ENCODE peak calls at places on chromosomes 11 and 22, in ten cellular contexts. One of them, this sample, is unnamed.
A peak's percentile ranks its signal among the peaks of the same experiment; 100 is the strongest.

GRCh38 chr11:1705121-1706052 is 8.4 kb downstream of the KRTAP5-6 start:
- DNase-seq in skeletal muscle cell: no peak
- DNase-seq in GM23338: no peak
- DNase-seq in BE2C: no peak
- DNase-seq in colonic mucosa: peak; percentile 16
- DNase-seq in tibial nerve: no peak
- DNase-seq in esophagus squamous epithelium: no peak
- DNase-seq in fibroblast of mammary gland: no peak
- DNase-seq in CD8-positive, alpha-beta memory T cell: no peak
- DNase-seq in pancreas: no peak
- DNase-seq in this sample: peak; percentile 13

GRCh38 chr11:8832571-8833260 is 78.3 kb upstream of the AKIP1 start:
- DNase-seq in fibroblast of mammary gland: peak; percentile 74
- DNase-seq in colonic mucosa: no peak
- DNase-seq in skeletal muscle cell: no peak
- DNase-seq in CD8-positive, alpha-beta memory T cell: no peak
- DNase-seq in tibial nerve: no peak
- DNase-seq in GM23338: peak; percentile 34
- DNase-seq in BE2C: peak; percentile 41
- DNase-seq in esophagus squamous epithelium: no peak
- DNase-seq in pancreas: no peak
- DNase-seq in this sample: peak; percentile 93

GRCh38 chr22:35685731-35686130 is 31.9 kb upstream of the APOL5 start:
- DNase-seq in fibroblast of mammary gland: peak; percentile 56
- DNase-seq in pancreas: no peak
- DNase-seq in esophagus squamous epithelium: no peak
- DNase-seq in BE2C: no peak
- DNase-seq in GM23338: no peak
- DNase-seq in CD8-positive, alpha-beta memory T cell: no peak
- DNase-seq in colonic mucosa: no peak
- DNase-seq in tibial nerve: no peak
- DNase-seq in skeletal muscle cell: no peak
- DNase-seq in this sample: no peak

GRCh38 chr11:27673979-27674663 is 26.1 kb downstream of the BDNF start:
- DNase-seq in esophagus squamous epithelium: no peak
- DNase-seq in BE2C: no peak
- DNase-seq in fibroblast of mammary gland: no peak
- DNase-seq in pancreas: no peak
- DNase-seq in skeletal muscle cell: no peak
- DNase-seq in CD8-positive, alpha-beta memory T cell: no peak
- DNase-seq in tibial nerve: no peak
- DNase-seq in GM23338: no peak
- DNase-seq in colonic mucosa: no peak
- DNase-seq in this sample: no peak

GRCh38 chr22:22060200-22061084 is 77.9 kb upstream of the TOP3B start:
- DNase-seq in esophagus squamous epithelium: no peak
- DNase-seq in skeletal muscle cell: no peak
- DNase-seq in colonic mucosa: peak; percentile 56
- DNase-seq in tibial nerve: peak; percentile 53
- DNase-seq in BE2C: peak; percentile 78
- DNase-seq in pancreas: peak; percentile 83
- DNase-seq in GM23338: peak; percentile 88
- DNase-seq in CD8-positive, alpha-beta memory T cell: peak; percentile 55
- DNase-seq in fibroblast of mammary gland: peak; percentile 28
- DNase-seq in this sample: peak; percentile 24

GRCh38 chr11:82546556-82547162 is 187.0 kb downstream of the FAM181B start:
- DNase-seq in BE2C: no peak
- DNase-seq in CD8-positive, alpha-beta memory T cell: no peak
- DNase-seq in fibroblast of mammary gland: no peak
- DNase-seq in GM23338: no peak
- DNase-seq in pancreas: no peak
- DNase-seq in esophagus squamous epithelium: no peak
- DNase-seq in tibial nerve: no peak
- DNase-seq in skeletal muscle cell: peak; percentile 4
- DNase-seq in colonic mucosa: no peak
- DNase-seq in this sample: no peak

GRCh38 chr11:111331711-111332479 is 33.5 kb downstream of the POU2AF3 start:
- DNase-seq in BE2C: peak; percentile 27
- DNase-seq in colonic mucosa: no peak
- DNase-seq in fibroblast of mammary gland: peak; percentile 65
- DNase-seq in skeletal muscle cell: no peak
- DNase-seq in tibial nerve: no peak
- DNase-seq in CD8-positive, alpha-beta memory T cell: no peak
- DNase-seq in GM23338: no peak
- DNase-seq in pancreas: no peak
- DNase-seq in esophagus squamous epithelium: no peak
- DNase-seq in this sample: no peak

GRCh38 chr11:65613091-65613928 is 711 bp downstream of the MAP3K11 start:
- DNase-seq in CD8-positive, alpha-beta memory T cell: no peak
- DNase-seq in esophagus squamous epithelium: no peak
- DNase-seq in fibroblast of mammary gland: no peak
- DNase-seq in skeletal muscle cell: no peak
- DNase-seq in BE2C: no peak
- DNase-seq in colonic mucosa: peak; percentile 50
- DNase-seq in GM23338: peak; percentile 45
- DNase-seq in pancreas: peak; percentile 74
- DNase-seq in tibial nerve: no peak
- DNase-seq in this sample: no peak

GRCh38 chr11:109730669-109731068 is 308.7 kb downstream of the C11orf87 start:
- DNase-seq in tibial nerve: no peak
- DNase-seq in pancreas: no peak
- DNase-seq in esophagus squamous epithelium: no peak
- DNase-seq in fibroblast of mammary gland: no peak
- DNase-seq in GM23338: no peak
- DNase-seq in BE2C: no peak
- DNase-seq in colonic mucosa: no peak
- DNase-seq in CD8-positive, alpha-beta memory T cell: no peak
- DNase-seq in skeletal muscle cell: no peak
- DNase-seq in this sample: no peak

GRCh38 chr11:109731451-109731850 is 309.5 kb downstream of the C11orf87 start:
- DNase-seq in CD8-positive, alpha-beta memory T cell: no peak
- DNase-seq in colonic mucosa: no peak
- DNase-seq in pancreas: no peak
- DNase-seq in skeletal muscle cell: no peak
- DNase-seq in GM23338: no peak
- DNase-seq in esophagus squamous epithelium: no peak
- DNase-seq in tibial nerve: no peak
- DNase-seq in BE2C: no peak
- DNase-seq in fibroblast of mammary gland: no peak
- DNase-seq in this sample: no peak

GRCh38 chr11:109735139-109735538 is 313.1 kb downstream of the C11orf87 start:
- DNase-seq in BE2C: no peak
- DNase-seq in skeletal muscle cell: no peak
- DNase-seq in CD8-positive, alpha-beta memory T cell: no peak
- DNase-seq in GM23338: no peak
- DNase-seq in colonic mucosa: no peak
- DNase-seq in fibroblast of mammary gland: no peak
- DNase-seq in pancreas: no peak
- DNase-seq in tibial nerve: no peak
- DNase-seq in esophagus squamous epithelium: no peak
- DNase-seq in this sample: no peak

GRCh38 chr11:109733245-109733644 is 311.3 kb downstream of the C11orf87 start:
- DNase-seq in CD8-positive, alpha-beta memory T cell: no peak
- DNase-seq in skeletal muscle cell: no peak
- DNase-seq in colonic mucosa: no peak
- DNase-seq in esophagus squamous epithelium: no peak
- DNase-seq in tibial nerve: no peak
- DNase-seq in pancreas: no peak
- DNase-seq in fibroblast of mammary gland: peak; percentile 25
- DNase-seq in GM23338: no peak
- DNase-seq in BE2C: no peak
- DNase-seq in this sample: no peak

GRCh38 chr11:109734602-109735001 is 312.6 kb downstream of the C11orf87 start:
- DNase-seq in CD8-positive, alpha-beta memory T cell: no peak
- DNase-seq in fibroblast of mammary gland: peak; percentile 12
- DNase-seq in BE2C: no peak
- DNase-seq in tibial nerve: no peak
- DNase-seq in colonic mucosa: no peak
- DNase-seq in skeletal muscle cell: peak; percentile 30
- DNase-seq in esophagus squamous epithelium: no peak
- DNase-seq in pancreas: no peak
- DNase-seq in GM23338: no peak
- DNase-seq in this sample: no peak
- H3K4me3 ChIP-seq in CD8-positive, alpha-beta memory T cell: no peak overlapping the region
- H3K4me3 ChIP-seq in fibroblast of mammary gland: no peak overlapping the region
- H3K4me3 ChIP-seq in BE2C: no peak overlapping the region
- H3K4me3 ChIP-seq in tibial nerve: no peak overlapping the region
- H3K4me3 ChIP-seq in colonic mucosa: no peak overlapping the region
- H3K4me3 ChIP-seq in skeletal muscle cell: no peak overlapping the region
- H3K4me3 ChIP-seq in esophagus squamous epithelium: no peak overlapping the region
- H3K4me3 ChIP-seq in pancreas: no peak overlapping the region
- H3K4me3 ChIP-seq in GM23338: no peak overlapping the region
- H3K4me3 ChIP-seq in this sample: no peak overlapping the region

DNA sequence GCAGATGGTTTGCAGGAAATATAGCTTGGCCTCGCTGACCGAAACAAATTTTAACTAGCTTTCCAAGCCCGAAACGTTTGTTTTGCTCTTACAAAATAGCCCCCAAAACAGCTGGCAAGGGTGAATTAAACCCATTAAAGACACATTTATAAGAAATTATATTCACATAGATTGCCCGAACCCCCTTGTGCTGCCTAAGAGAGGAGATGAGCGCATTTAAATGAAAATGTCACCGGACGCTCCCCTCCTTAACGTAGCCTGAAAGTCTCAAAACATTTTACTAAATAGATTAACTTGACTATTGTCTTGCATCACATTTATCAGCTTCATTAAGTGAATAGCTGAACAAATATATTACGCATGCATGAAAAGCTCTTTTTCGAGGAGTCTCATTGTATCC is 3.9 kb upstream of the DBX1 start:
- DNase-seq in tibial nerve: no peak
- DNase-seq in skeletal muscle cell: no peak
- DNase-seq in BE2C: no peak
- DNase-seq in colonic mucosa: no peak
- DNase-seq in GM23338: peak; percentile 17
- DNase-seq in CD8-positive, alpha-beta memory T cell: no peak
- DNase-seq in esophagus squamous epithelium: no peak
- DNase-seq in fibroblast of mammary gland: no peak
- DNase-seq in pancreas: no peak
- DNase-seq in this sample: no peak
- H3K4me3 ChIP-seq in tibial nerve: no peak overlapping the region
- H3K4me3 ChIP-seq in skeletal muscle cell: no peak overlapping the region
- H3K4me3 ChIP-seq in BE2C: no peak overlapping the region
- H3K4me3 ChIP-seq in colonic mucosa: no peak overlapping the region
- H3K4me3 ChIP-seq in GM23338: peak overlapping the region; percentile 52
- H3K4me3 ChIP-seq in CD8-positive, alpha-beta memory T cell: no peak overlapping the region
- H3K4me3 ChIP-seq in esophagus squamous epithelium: no peak overlapping the region
- H3K4me3 ChIP-seq in fibroblast of mammary gland: no peak overlapping the region
- H3K4me3 ChIP-seq in pancreas: no peak overlapping the region
- H3K4me3 ChIP-seq in this sample: no peak overlapping the region

GRCh38 chr11:73308963-73309960 is 1.2 kb downstream of the ARHGEF17 start:
- DNase-seq in fibroblast of mammary gland: peak; percentile 92
- DNase-seq in CD8-positive, alpha-beta memory T cell: no peak
- DNase-seq in esophagus squamous epithelium: no peak
- DNase-seq in tibial nerve: peak; percentile 82
- DNase-seq in pancreas: peak; percentile 74
- DNase-seq in colonic mucosa: peak; percentile 82
- DNase-seq in skeletal muscle cell: peak; percentile 88
- DNase-seq in BE2C: peak; percentile 52
- DNase-seq in GM23338: peak; percentile 96
- DNase-seq in this sample: peak; percentile 97

GRCh38 chr11:73306977-73307322 is 1.1 kb upstream of the ARHGEF17 start:
- DNase-seq in pancreas: no peak
- DNase-seq in esophagus squamous epithelium: no peak
- DNase-seq in fibroblast of mammary gland: no peak
- DNase-seq in tibial nerve: no peak
- DNase-seq in skeletal muscle cell: no peak
- DNase-seq in BE2C: no peak
- DNase-seq in GM23338: no peak
- DNase-seq in colonic mucosa: peak; percentile 37
- DNase-seq in CD8-positive, alpha-beta memory T cell: no peak
- DNase-seq in this sample: no peak

GRCh38 chr11:73310076-73310475 is 2.0 kb downstream of the ARHGEF17 start:
- DNase-seq in tibial nerve: no peak
- DNase-seq in esophagus squamous epithelium: no peak
- DNase-seq in BE2C: no peak
- DNase-seq in CD8-positive, alpha-beta memory T cell: no peak
- DNase-seq in colonic mucosa: no peak
- DNase-seq in skeletal muscle cell: no peak
- DNase-seq in GM23338: no peak
- DNase-seq in fibroblast of mammary gland: no peak
- DNase-seq in pancreas: no peak
- DNase-seq in this sample: no peak

GRCh38 chr11:73307323-73308002 is 613 bp upstream of the ARHGEF17 start:
- DNase-seq in GM23338: peak; percentile 99
- DNase-seq in tibial nerve: peak; percentile 100
- DNase-seq in CD8-positive, alpha-beta memory T cell: peak; percentile 91
- DNase-seq in esophagus squamous epithelium: peak; percentile 73
- DNase-seq in fibroblast of mammary gland: peak; percentile 97
- DNase-seq in skeletal muscle cell: peak; percentile 96
- DNase-seq in colonic mucosa: peak; percentile 99
- DNase-seq in BE2C: peak; percentile 100
- DNase-seq in pancreas: peak; percentile 99
- DNase-seq in this sample: peak; percentile 100

DNA sequence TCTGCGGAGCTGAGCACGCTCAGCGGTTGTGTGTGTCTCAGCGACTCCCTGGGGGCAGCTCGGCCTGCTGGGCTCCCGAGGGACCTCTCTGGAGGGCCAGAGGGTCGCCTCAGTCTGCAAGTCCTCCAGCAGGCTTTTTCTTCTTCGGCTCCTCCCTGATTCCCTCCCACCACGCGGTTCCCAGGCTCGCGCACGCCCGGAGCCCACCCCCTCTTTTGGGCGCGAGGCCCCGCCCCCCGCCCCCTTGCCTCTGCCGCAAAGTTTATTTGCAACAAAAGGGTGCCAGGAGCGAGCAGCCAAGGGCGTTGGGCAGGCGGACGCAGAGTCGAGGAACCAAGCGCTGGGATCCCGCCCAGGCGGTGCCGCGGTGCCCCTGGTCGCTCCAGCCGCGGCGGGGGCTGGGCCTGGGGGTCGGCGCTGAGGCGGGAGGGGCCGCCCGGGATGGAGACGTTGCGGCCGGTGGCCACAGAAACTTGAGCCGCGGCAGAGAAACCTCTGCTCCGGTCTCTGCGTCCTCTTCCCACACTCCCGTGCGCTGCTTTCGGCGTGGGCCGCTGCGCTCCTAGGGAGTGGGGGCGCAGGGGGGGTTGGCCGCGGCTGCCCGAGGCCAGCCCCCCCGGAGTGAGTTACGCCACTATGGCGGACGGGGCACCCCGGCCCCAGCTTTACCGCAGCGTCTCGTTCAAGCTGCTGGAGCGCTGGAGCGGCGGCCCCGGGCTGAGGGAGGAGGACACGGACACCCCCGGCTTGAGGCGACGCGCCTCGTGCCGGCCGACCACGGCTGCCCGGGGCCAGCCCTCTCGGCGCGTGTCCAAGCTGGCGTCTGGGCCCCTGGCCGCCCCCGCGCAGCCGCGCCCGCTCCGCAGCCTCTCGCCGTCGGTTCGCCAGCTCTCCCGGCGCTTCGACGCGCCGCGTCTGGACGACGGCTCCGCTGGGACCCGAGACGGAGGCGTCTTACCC is at the start of gene ARHGEF17:
- DNase-seq in skeletal muscle cell: no peak
- DNase-seq in BE2C: peak; percentile 91
- DNase-seq in tibial nerve: peak; percentile 49
- DNase-seq in CD8-positive, alpha-beta memory T cell: peak; percentile 56
- DNase-seq in pancreas: peak; percentile 78
- DNase-seq in GM23338: peak; percentile 88
- DNase-seq in esophagus squamous epithelium: no peak
- DNase-seq in colonic mucosa: peak; percentile 68
- DNase-seq in fibroblast of mammary gland: peak; percentile 70
- DNase-seq in this sample: peak; percentile 87
- H3K4me3 ChIP-seq in skeletal muscle cell: peak within 1 kb of the TSS; percentile 64
- H3K4me3 ChIP-seq in BE2C: peak within 1 kb of the TSS; percentile 75
- H3K4me3 ChIP-seq in tibial nerve: peak within 1 kb of the TSS; percentile 90
- H3K4me3 ChIP-seq in CD8-positive, alpha-beta memory T cell: peak within 1 kb of the TSS; percentile 67
- H3K4me3 ChIP-seq in pancreas: peak within 1 kb of the TSS; percentile 52
- H3K4me3 ChIP-seq in GM23338: peak within 1 kb of the TSS; percentile 89
- H3K4me3 ChIP-seq in esophagus squamous epithelium: peak within 1 kb of the TSS; percentile 59
- H3K4me3 ChIP-seq in colonic mucosa: peak within 1 kb of the TSS; percentile 60
- H3K4me3 ChIP-seq in fibroblast of mammary gland: peak within 1 kb of the TSS; percentile 65
- H3K4me3 ChIP-seq in this sample: peak within 1 kb of the TSS; percentile 81

GRCh38 chr11:2898366-2899079 is 12.9 kb upstream of the CDKN1C start:
- DNase-seq in colonic mucosa: peak; percentile 58
- DNase-seq in GM23338: no peak
- DNase-seq in skeletal muscle cell: peak; percentile 58
- DNase-seq in esophagus squamous epithelium: no peak
- DNase-seq in BE2C: no peak
- DNase-seq in CD8-positive, alpha-beta memory T cell: peak; percentile 77
- DNase-seq in pancreas: no peak
- DNase-seq in fibroblast of mammary gland: peak; percentile 91
- DNase-seq in tibial nerve: peak; percentile 67
- DNase-seq in this sample: peak; percentile 93
- H3K4me3 ChIP-seq in colonic mucosa: no peak overlapping the region
- H3K4me3 ChIP-seq in GM23338: no peak overlapping the region
- H3K4me3 ChIP-seq in skeletal muscle cell: no peak overlapping the region
- H3K4me3 ChIP-seq in esophagus squamous epithelium: no peak overlapping the region
- H3K4me3 ChIP-seq in BE2C: no peak overlapping the region
- H3K4me3 ChIP-seq in CD8-positive, alpha-beta memory T cell: peak overlapping the region; percentile 34
- H3K4me3 ChIP-seq in pancreas: no peak overlapping the region
- H3K4me3 ChIP-seq in fibroblast of mammary gland: no peak overlapping the region
- H3K4me3 ChIP-seq in tibial nerve: no peak overlapping the region
- H3K4me3 ChIP-seq in this sample: no peak overlapping the region

This sample was measured in fibroblast of villous mesenchyme.